ENCODE peak calls at places on chromosomes 2 and 18, in ten cellular contexts. K, N, Q, V, R, G, Z, I, H and B are unnamed samples.

GRCh38 chr2:22536131-22536530 is 848.8 kb upstream of the KLHL29 start:
- DNase-seq in R (no peak), Q (no peak), Z (no peak), N (no peak), G (no peak), I (peak), H (no peak), V (peak), K (no peak), B (no peak)

GRCh38 chr18:41326311-41326710 is 628.7 kb upstream of the PIK3C3 start:
- DNase-seq in N (no peak), H (no peak), G (no peak), K (no peak), V (no peak), Q (no peak), Z (no peak), I (peak), R (no peak), B (no peak)

GRCh38 chr2:98876741-98877140 is 59.3 kb downstream of the CRACDL start:
- DNase-seq in R (no peak), V (no peak), I (peak), K (no peak), G (no peak), N (no peak), Z (no peak), H (no peak), Q (no peak), B (no peak)

GRCh38 chr2:148674063-148675020 is 29.8 kb downstream of the EPC2 start:
- DNase-seq in N (peak), Q (peak), Z (peak), R (no peak), V (no peak), I (peak), K (peak), G (no peak), H (no peak), B (peak)

GRCh38 chr2:3642521-3643215 is 15.3 kb upstream of the ALLC start:
- DNase-seq in H (no peak), Z (no peak), I (no peak), N (no peak), Q (no peak), V (no peak), K (no peak), R (no peak), G (no peak), B (no peak)

GRCh38 chr18:57209697-57210096 is 62.8 kb downstream of the BOD1L2 start:
- DNase-seq in I (no peak), V (no peak), K (no peak), G (no peak), Z (peak), N (no peak), Q (no peak), H (no peak), R (no peak), B (no peak)

GRCh38 chr2:47003641-47004427 is 88.2 kb upstream of the MCFD2 start:
- DNase-seq in R (no peak), V (peak), Q (no peak), H (no peak), N (no peak), K (no peak), I (peak), Z (no peak), G (no peak), B (no peak)

GRCh38 chr2:237895544-237896506 is 36.4 kb downstream of the RAMP1 start:
- DNase-seq in I (peak), H (no peak), N (no peak), Q (no peak), K (no peak), Z (no peak), V (no peak), G (peak), R (no peak), B (no peak)

GRCh38 chr2:221635949-221636348 is 63.8 kb upstream of the EPHA4 start:
- DNase-seq in H (no peak), N (no peak), R (no peak), V (no peak), I (peak), K (no peak), Z (no peak), G (peak), Q (no peak), B (no peak)